ENCODE peak calls at places on chromosomes 6 and 20, in eight cellular contexts. C is stimulated activated CD4-positive, alpha-beta T cell treated with anti-CD3 and anti-CD28 coated beads, Interleukin-1b, Interleukin-23, amount 100 ng/mL, for 4 hours; A is NCI-H345; B is NCI-H1417; R is HEK293T; I is stimulated activated CD8-positive, alpha-beta memory T cell treated with anti-CD3 and anti-CD28 coated beads, Interleukin-4, amount 100 ng/mL, for 4 hours; P is frontal cortex; Q is tibial artery. J is an unnamed sample.

GRCh38 chr6:99814230-99814928 is 179.6 kb downstream of the MCHR2 start:
- DNase-seq in C (no peak), A (no peak), B (no peak), R (no peak), I (no peak), P (no peak), Q (no peak), J (no peak)

GRCh38 chr20:32333181-32333987 is 24.7 kb upstream of the ASXL1 start:
- DNase-seq in C (no peak), A (no peak), B (no peak), R (no peak), I (no peak), P (no peak), Q (no peak), J (no peak)

GRCh38 chr6:38517005-38517404 is 122.7 kb downstream of the BTBD9 start:
- DNase-seq in C (no peak), A (peak), B (peak), R (no peak), I (no peak), P (no peak), Q (no peak), J (no peak)

GRCh38 chr6:151240036-151240685 is 394 bp downstream of the AKAP12 start:
- DNase-seq in C (no peak), A (peak), B (peak), R (peak), I (no peak), P (peak), Q (peak), J (peak)

GRCh38 chr6:136985502-136985901 is 59.3 kb downstream of the IL20RA start:
- DNase-seq in C (no peak), A (no peak), B (no peak), R (no peak), I (no peak), P (no peak), Q (no peak), J (no peak)

GRCh38 chr6:127053032-127053908 is 65.2 kb upstream of the RSPO3 start:
- DNase-seq in C (no peak), A (no peak), B (no peak), R (no peak), I (no peak), P (no peak), Q (no peak), J (no peak)

GRCh38 chr6:19714415-19715165 is 122.6 kb upstream of the ID4 start:
- DNase-seq in C (no peak), A (peak), B (no peak), R (no peak), I (no peak), P (no peak), Q (no peak), J (no peak)

GRCh38 chr20:50794181-50794845 is 548 bp upstream of the BCAS4 start:
- DNase-seq in C (no peak), A (no peak), B (no peak), R (no peak), I (no peak), P (no peak), Q (no peak), J (peak)

GRCh38 chr6:117668736-117669135 is 6.5 kb upstream of the NUS1 start:
- DNase-seq in C (no peak), A (no peak), B (no peak), R (no peak), I (no peak), P (no peak), Q (no peak), J (no peak)

GRCh38 chr6:144646066-144646800 is 361.1 kb downstream of the UTRN start:
- DNase-seq in C (no peak), A (no peak), B (no peak), R (no peak), I (no peak), P (no peak), Q (no peak), J (no peak)

GRCh38 chr6:46917002-46917401 is 4.7 kb downstream of the ADGRF5 start:
- DNase-seq in C (no peak), A (no peak), B (no peak), R (no peak), I (no peak), P (no peak), Q (no peak), J (no peak)

GRCh38 chr6:111972714-111973678 is 80.9 kb upstream of the CCN6 start:
- DNase-seq in C (peak), A (no peak), B (no peak), R (no peak), I (peak), P (no peak), Q (peak), J (no peak)

GRCh38 chr6:22147983-22148797 is 148.6 kb downstream of the PRL start:
- DNase-seq in C (no peak), A (peak), B (peak), R (peak), I (no peak), P (no peak), Q (no peak), J (peak)

GRCh38 chr6:29620629-29621028 is 12.4 kb downstream of the GABBR1 start:
- DNase-seq in C (no peak), A (no peak), B (no peak), R (no peak), I (no peak), P (no peak), Q (no peak), J (no peak)

GRCh38 chr6:53358440-53359087 is 9.8 kb upstream of the ELOVL5 start:
- DNase-seq in C (no peak), A (no peak), B (no peak), R (no peak), I (no peak), P (no peak), Q (no peak), J (no peak)

GRCh38 chr6:39053854-39054576 is 5.4 kb downstream of the GLP1R start:
- DNase-seq in C (no peak), A (no peak), B (no peak), R (no peak), I (no peak), P (no peak), Q (peak), J (no peak)

GRCh38 chr6:74946961-74947360 is 258.9 kb downstream of the COL12A1 start:
- DNase-seq in C (no peak), A (no peak), B (no peak), R (no peak), I (no peak), P (no peak), Q (no peak), J (no peak)

GRCh38 chr6:110287462-110288341 is 70.4 kb downstream of the METTL24 start:
- DNase-seq in C (no peak), A (no peak), B (no peak), R (no peak), I (no peak), P (no peak), Q (no peak), J (no peak)

GRCh38 chr6:24923885-24924401 is 11.8 kb downstream of the RIPOR2 start:
- DNase-seq in C (no peak), A (peak), B (no peak), R (no peak), I (no peak), P (no peak), Q (no peak), J (no peak)